ENCODE peak calls at places on chromosomes 11 and 22, in four cellular contexts. M is activated CD4-positive, alpha-beta T cell treated with anti-CD3 and anti-CD28 coated beads, Interleukin-2, amount 50 U/mL, for 24 hours; Q is Calu3; D is heart right ventricle. A is an unnamed sample.

GRCh38 chr22:37182101-37182948 is 5.7 kb downstream of the C1QTNF6 start:
- DNase-seq in M (no peak), Q (no peak), D (no peak), A (peak; percentile 8)

GRCh38 chr11:8168485-8169257 is at the start of gene RIC3:
- DNase-seq in M (peak; percentile 41), Q (no peak), D (peak; percentile 16), A (peak; percentile 57)

GRCh38 chr11:45577755-45578154 is 87.7 kb downstream of the CHST1 start:
- DNase-seq in M (no peak), Q (no peak), D (no peak), A (no peak)

GRCh38 chr11:45073575-45074225 is 72.7 kb upstream of the PRDM11 start:
- DNase-seq in M (no peak), Q (no peak), D (no peak), A (no peak)

GRCh38 chr22:20494978-20495860 is at the start of gene KLHL22:
- DNase-seq in M (no peak), Q (peak; percentile 17), D (peak; percentile 31), A (peak; percentile 48)

GRCh38 chr11:31967404-31967950 is 123.4 kb upstream of the RCN1 start:
- DNase-seq in M (no peak), Q (no peak), D (no peak), A (no peak)

GRCh38 chr11:2825261-2825885 is 60.2 kb downstream of the CDKN1C start:
- DNase-seq in M (no peak), Q (peak; percentile 77), D (peak; percentile 60), A (peak; percentile 87)

GRCh38 chr11:117827521-117828511 is 3.3 kb upstream of the FXYD2 start:
- DNase-seq in M (no peak), Q (no peak), D (peak; percentile 3), A (peak; percentile 23)

GRCh38 chr11:65911682-65912568 is 6.9 kb downstream of the C11orf68 start:
- DNase-seq in M (no peak), Q (peak; percentile 49), D (peak; percentile 64), A (peak; percentile 66)

GRCh38 chr11:45859661-45860140 is 12.4 kb downstream of the CRY2 start:
- DNase-seq in M (no peak), Q (no peak), D (peak; percentile 94), A (peak; percentile 93)

GRCh38 chr22:28907311-28908008 is 24.1 kb downstream of the ZNRF3 start:
- DNase-seq in M (peak; percentile 64), Q (no peak), D (no peak), A (no peak)

GRCh38 chr11:14499178-14499559 is 442 bp downstream of the COPB1 start:
- DNase-seq in M (peak; percentile 11), Q (peak; percentile 11), D (peak; percentile 49), A (peak; percentile 46)

GRCh38 chr11:120024586-120024985 is 113.3 kb downstream of the TRIM29 start:
- DNase-seq in M (no peak), Q (no peak), D (no peak), A (no peak)

GRCh38 chr11:120022617-120023016 is 115.3 kb downstream of the TRIM29 start:
- DNase-seq in M (no peak), Q (no peak), D (no peak), A (no peak)

GRCh38 chr11:12410006-12410728 is 32.8 kb downstream of the PARVA start:
- DNase-seq in M (no peak), Q (no peak), D (no peak), A (no peak)

GRCh38 chr22:36258750-36259619 is 6.1 kb downstream of the APOL1 start:
- DNase-seq in M (no peak), Q (no peak), D (no peak), A (no peak)

GRCh38 chr11:120842195-120842594 is 181.7 kb upstream of the TBCEL start:
- DNase-seq in M (no peak), Q (no peak), D (no peak), A (no peak)

GRCh38 chr11:114307524-114308203 is 11.5 kb downstream of the NNMT start:
- DNase-seq in M (no peak), Q (peak; percentile 56), D (peak; percentile 71), A (peak; percentile 82)

GRCh38 chr11:27468209-27468608 is 4.4 kb downstream of the LGR4 start:
- DNase-seq in M (no peak), Q (no peak), D (no peak), A (no peak)

GRCh38 chr22:44107341-44107740 is 73.4 kb upstream of the PARVG start:
- DNase-seq in M (no peak), Q (no peak), D (no peak), A (no peak)

GRCh38 chr11:70265341-70265740 is 5.1 kb upstream of the PPFIA1 start:
- DNase-seq in M (no peak), Q (no peak), D (no peak), A (no peak)

GRCh38 chr11:59822989-59823566 is 12.5 kb upstream of the MRPL16 start:
- DNase-seq in M (peak; percentile 8), Q (peak; percentile 57), D (peak; percentile 52), A (no peak)

GRCh38 chr11:131470526-131470925 is 100.1 kb downstream of the NTM start:
- DNase-seq in M (no peak), Q (no peak), D (no peak), A (no peak)